ENCODE peak calls at places on chromosomes 11 and 22, in eight cellular contexts. P is NCI-H1105; Q is activated CD4-positive, alpha-beta T cell treated with anti-CD3 and anti-CD28 coated beads, Interleukin-2, amount 50 U/mL, for 1 hour; O is NAMALWA; W is globus pallidus; V is GM13977; R is kidney tubule cell; J is fibroblast of mammary gland. I is an unnamed sample.

GRCh38 chr22:35728639-35729308 is 11.1 kb downstream of the APOL5 start:
- DNase-seq in P (peak; percentile 85), Q (no peak), O (peak; percentile 71), W (no peak), V (no peak), R (peak; percentile 83), J (no peak), I (no peak)

GRCh38 chr11:130407978-130408377 is 20.4 kb downstream of the ADAMTS8 start:
- DNase-seq in P (no peak), Q (no peak), O (no peak), W (no peak), V (no peak), R (peak; percentile 83), J (peak; percentile 98), I (no peak)

GRCh38 chr22:17782158-17782557 is 7.9 kb upstream of the BID start:
- DNase-seq in P (no peak), Q (no peak), O (no peak), W (no peak), V (no peak), R (no peak), J (no peak), I (no peak)

GRCh38 chr11:134676516-134677287 is 264.7 kb upstream of the B3GAT1 start:
- DNase-seq in P (no peak), Q (no peak), O (no peak), W (no peak), V (no peak), R (no peak), J (no peak), I (no peak)

GRCh38 chr11:27468209-27468608 is 4.4 kb downstream of the LGR4 start:
- DNase-seq in P (no peak), Q (no peak), O (peak; percentile 27), W (no peak), V (no peak), R (peak; percentile 95), J (peak; percentile 67), I (no peak)

GRCh38 chr11:90134420-90135003 is at the start of gene NAALAD2:
- DNase-seq in P (no peak), Q (no peak), O (no peak), W (peak; percentile 70), V (no peak), R (peak; percentile 6), J (peak; percentile 37), I (peak; percentile 11)

GRCh38 chr11:34773826-34774225 is 142.4 kb downstream of the APIP start:
- DNase-seq in P (no peak), Q (no peak), O (no peak), W (no peak), V (no peak), R (peak; percentile 23), J (peak; percentile 64), I (no peak)

GRCh38 chr11:107018902-107019493 is 722 bp upstream of the GUCY1A2 start:
- DNase-seq in P (no peak), Q (no peak), O (no peak), W (peak; percentile 51), V (peak; percentile 66), R (peak; percentile 67), J (peak; percentile 67), I (no peak)

GRCh38 chr11:60345489-60345888 is 18.4 kb downstream of the MS4A6E start:
- DNase-seq in P (peak; percentile 4), Q (no peak), O (peak; percentile 59), W (no peak), V (no peak), R (peak; percentile 25), J (no peak), I (no peak)

GRCh38 chr11:29018631-29019030 is 910.4 kb downstream of the METTL15 start:
- DNase-seq in P (no peak), Q (no peak), O (no peak), W (no peak), V (no peak), R (peak; percentile 81), J (peak; percentile 57), I (no peak)

GRCh38 chr11:18608373-18608772 is 8.8 kb downstream of the MISFA start:
- DNase-seq in P (peak; percentile 45), Q (no peak), O (no peak), W (no peak), V (no peak), R (no peak), J (no peak), I (no peak)

GRCh38 chr11:119891392-119891791 is 162.4 kb upstream of the NECTIN1 start:
- DNase-seq in P (no peak), Q (no peak), O (no peak), W (peak; percentile 93), V (no peak), R (no peak), J (no peak), I (no peak)

GRCh38 chr11:9047986-9048522 is 43.3 kb downstream of the SCUBE2 start:
- DNase-seq in P (no peak), Q (no peak), O (no peak), W (no peak), V (no peak), R (no peak), J (peak; percentile 68), I (no peak)

GRCh38 chr11:1863352-1864215 is 10.7 kb downstream of the LSP1 start:
- DNase-seq in P (no peak), Q (no peak), O (no peak), W (peak; percentile 75), V (no peak), R (peak; percentile 86), J (peak; percentile 87), I (no peak)

GRCh38 chr11:62565100-62565802 is 8.4 kb downstream of the EEF1G start:
- DNase-seq in P (no peak), Q (no peak), O (no peak), W (no peak), V (no peak), R (no peak), J (no peak), I (no peak)